ENCODE peak calls at places on chromosomes 13 and 19, in five cellular contexts. One of them, this sample, is unnamed.

GRCh38 chr13:68927387-68928026 is 1180.1 kb upstream of the ATXN8OS start:
- DNase-seq in K562: no peak
- DNase-seq in heart left ventricle: no peak
- DNase-seq in naive thymus-derived CD4-positive, alpha-beta T cell: no peak
- DNase-seq in keratinocyte: no peak
- DNase-seq in this sample: no peak

GRCh38 chr13:106691251-106691650 is 123.3 kb upstream of the ARGLU1 start:
- DNase-seq in keratinocyte: no peak
- DNase-seq in K562: no peak
- DNase-seq in naive thymus-derived CD4-positive, alpha-beta T cell: no peak
- DNase-seq in heart left ventricle: no peak
- DNase-seq in this sample: no peak

GRCh38 chr19:46728693-46729339 is 11.9 kb upstream of the PRKD2 start:
- DNase-seq in heart left ventricle: peak; percentile 81
- DNase-seq in naive thymus-derived CD4-positive, alpha-beta T cell: peak; percentile 66
- DNase-seq in K562: peak; percentile 86
- DNase-seq in keratinocyte: no peak
- DNase-seq in this sample: peak; percentile 76

GRCh38 chr19:47490031-47490430 is 6.0 kb upstream of the KPTN start:
- DNase-seq in naive thymus-derived CD4-positive, alpha-beta T cell: no peak
- DNase-seq in keratinocyte: no peak
- DNase-seq in K562: no peak
- DNase-seq in heart left ventricle: no peak
- DNase-seq in this sample: no peak

GRCh38 chr13:46593403-46593802 is 40.4 kb downstream of the LRCH1 start:
- DNase-seq in keratinocyte: no peak
- DNase-seq in K562: no peak
- DNase-seq in naive thymus-derived CD4-positive, alpha-beta T cell: peak; percentile 80
- DNase-seq in heart left ventricle: no peak
- DNase-seq in this sample: no peak

GRCh38 chr19:33862991-33863390 is 66.3 kb downstream of the KCTD15 start:
- DNase-seq in naive thymus-derived CD4-positive, alpha-beta T cell: no peak
- DNase-seq in K562: no peak
- DNase-seq in keratinocyte: no peak
- DNase-seq in heart left ventricle: no peak
- DNase-seq in this sample: no peak

GRCh38 chr13:107133950-107134349 is 566.0 kb upstream of the ARGLU1 start:
- DNase-seq in naive thymus-derived CD4-positive, alpha-beta T cell: no peak
- DNase-seq in heart left ventricle: no peak
- DNase-seq in keratinocyte: no peak
- DNase-seq in K562: no peak
- DNase-seq in this sample: no peak

GRCh38 chr19:12580180-12580694 is 29.0 kb upstream of the ZNF564 start:
- DNase-seq in heart left ventricle: no peak
- DNase-seq in naive thymus-derived CD4-positive, alpha-beta T cell: no peak
- DNase-seq in K562: no peak
- DNase-seq in keratinocyte: no peak
- DNase-seq in this sample: no peak

GRCh38 chr13:101144808-101145419 is 271.4 kb downstream of the NALCN start:
- DNase-seq in naive thymus-derived CD4-positive, alpha-beta T cell: peak; percentile 17
- DNase-seq in K562: peak; percentile 28
- DNase-seq in heart left ventricle: no peak
- DNase-seq in keratinocyte: no peak
- DNase-seq in this sample: no peak

GRCh38 chr13:20254076-20254475 is 22.0 kb upstream of the GJB6 start:
- DNase-seq in naive thymus-derived CD4-positive, alpha-beta T cell: no peak
- DNase-seq in K562: no peak
- DNase-seq in keratinocyte: no peak
- DNase-seq in heart left ventricle: no peak
- DNase-seq in this sample: no peak

GRCh38 chr13:74644239-74644638 is 510.0 kb upstream of the KLF12 start:
- DNase-seq in K562: no peak
- DNase-seq in keratinocyte: no peak
- DNase-seq in heart left ventricle: no peak
- DNase-seq in naive thymus-derived CD4-positive, alpha-beta T cell: no peak
- DNase-seq in this sample: no peak

GRCh38 chr19:38392707-38393308 is 4.3 kb downstream of the SPRED3 start:
- DNase-seq in keratinocyte: no peak
- DNase-seq in heart left ventricle: no peak
- DNase-seq in naive thymus-derived CD4-positive, alpha-beta T cell: no peak
- DNase-seq in K562: peak; percentile 62
- DNase-seq in this sample: no peak

GRCh38 chr19:7852851-7853759 is 21.1 kb downstream of the PRR36 start:
- DNase-seq in heart left ventricle: peak; percentile 53
- DNase-seq in K562: peak; percentile 97
- DNase-seq in naive thymus-derived CD4-positive, alpha-beta T cell: peak; percentile 38
- DNase-seq in keratinocyte: no peak
- DNase-seq in this sample: peak; percentile 96

GRCh38 chr19:42113641-42114348 is 18.5 kb downstream of the POU2F2 start:
- DNase-seq in heart left ventricle: no peak
- DNase-seq in naive thymus-derived CD4-positive, alpha-beta T cell: no peak
- DNase-seq in keratinocyte: peak; percentile 97
- DNase-seq in K562: no peak
- DNase-seq in this sample: no peak

GRCh38 chr19:48987323-48987722 is 5.8 kb downstream of the GYS1 start:
- DNase-seq in keratinocyte: no peak
- DNase-seq in K562: no peak
- DNase-seq in heart left ventricle: no peak
- DNase-seq in naive thymus-derived CD4-positive, alpha-beta T cell: no peak
- DNase-seq in this sample: no peak

GRCh38 chr13:93496985-93497673 is 270.5 kb downstream of the GPC6 start:
- DNase-seq in K562: no peak
- DNase-seq in heart left ventricle: no peak
- DNase-seq in naive thymus-derived CD4-positive, alpha-beta T cell: no peak
- DNase-seq in keratinocyte: no peak
- DNase-seq in this sample: no peak

GRCh38 chr19:6516018-6516658 is 14.0 kb upstream of the TUBB4A start:
- DNase-seq in keratinocyte: peak; percentile 77
- DNase-seq in K562: peak; percentile 98
- DNase-seq in naive thymus-derived CD4-positive, alpha-beta T cell: peak; percentile 24
- DNase-seq in heart left ventricle: peak; percentile 91
- DNase-seq in this sample: peak; percentile 95

GRCh38 chr19:53977991-53978731 is 13.3 kb upstream of the CACNG6 start:
- DNase-seq in K562: peak; percentile 39
- DNase-seq in keratinocyte: no peak
- DNase-seq in heart left ventricle: peak; percentile 62
- DNase-seq in naive thymus-derived CD4-positive, alpha-beta T cell: no peak
- DNase-seq in this sample: peak; percentile 57

GRCh38 chr13:36712785-36713184 is 39.0 kb downstream of the SERTM1 start:
- DNase-seq in naive thymus-derived CD4-positive, alpha-beta T cell: no peak
- DNase-seq in K562: no peak
- DNase-seq in keratinocyte: no peak
- DNase-seq in heart left ventricle: no peak
- DNase-seq in this sample: no peak

GRCh38 chr13:32229443-32229842 is 85.7 kb downstream of the ZAR1L start:
- DNase-seq in K562: no peak
- DNase-seq in heart left ventricle: no peak
- DNase-seq in naive thymus-derived CD4-positive, alpha-beta T cell: no peak
- DNase-seq in keratinocyte: no peak
- DNase-seq in this sample: no peak

GRCh38 chr19:41910240-41910991 is 17.8 kb downstream of the ERFL start:
- DNase-seq in keratinocyte: no peak
- DNase-seq in heart left ventricle: no peak
- DNase-seq in K562: no peak
- DNase-seq in naive thymus-derived CD4-positive, alpha-beta T cell: no peak
- DNase-seq in this sample: no peak

GRCh38 chr13:108915095-108915633 is 285.8 kb downstream of the MYO16 start:
- DNase-seq in heart left ventricle: no peak
- DNase-seq in naive thymus-derived CD4-positive, alpha-beta T cell: no peak
- DNase-seq in keratinocyte: no peak
- DNase-seq in K562: no peak
- DNase-seq in this sample: no peak

GRCh38 chr13:70339738-70340137 is 231.5 kb upstream of the KLHL1 start:
- DNase-seq in K562: no peak
- DNase-seq in naive thymus-derived CD4-positive, alpha-beta T cell: no peak
- DNase-seq in heart left ventricle: no peak
- DNase-seq in keratinocyte: no peak
- DNase-seq in this sample: no peak

DNA sequence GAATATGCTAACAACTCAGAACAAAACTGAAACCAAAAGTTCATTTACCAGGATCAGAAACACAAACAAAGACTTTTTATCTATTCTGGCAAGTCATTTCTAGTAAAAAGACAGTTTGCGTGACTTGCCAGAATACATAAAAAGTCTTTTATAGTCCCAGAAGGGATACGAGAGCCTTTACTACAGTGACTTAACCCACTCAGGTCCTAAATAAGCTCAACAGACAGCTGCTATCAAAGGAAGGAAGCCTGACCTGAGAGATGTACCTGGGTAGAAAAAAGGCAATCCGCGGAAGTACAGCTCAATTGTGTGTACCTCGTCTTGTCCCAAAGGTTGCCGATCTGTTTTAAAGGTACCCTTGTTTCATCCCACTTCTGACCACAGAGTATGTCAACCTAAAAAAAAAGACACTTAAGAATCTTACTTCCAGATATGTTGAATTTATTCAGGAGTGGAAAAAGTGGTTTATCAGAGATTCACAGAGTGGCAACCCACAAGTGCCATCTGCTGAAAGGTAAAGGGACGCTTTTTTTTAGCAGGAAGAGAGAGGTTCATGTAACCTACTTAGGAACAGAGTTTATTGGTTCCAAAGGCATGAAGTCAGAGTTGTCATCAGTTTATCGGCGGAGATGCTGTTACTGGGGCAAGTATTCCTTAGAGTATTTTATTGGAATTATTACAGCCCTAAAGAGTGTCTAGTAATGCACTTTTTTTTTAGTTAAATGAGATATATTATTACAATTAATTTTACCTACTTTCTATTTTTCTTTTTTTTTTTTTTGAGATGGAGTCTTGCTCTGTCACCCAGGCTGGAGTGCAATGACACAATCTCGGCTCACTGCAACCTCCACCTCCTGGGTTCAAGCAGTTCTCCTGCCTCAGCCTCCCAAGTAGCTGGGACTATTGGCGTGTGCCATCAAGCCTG is 69.7 kb upstream of the C1QTNF9B start:
- DNase-seq in naive thymus-derived CD4-positive, alpha-beta T cell: peak; percentile 19
- DNase-seq in K562: no peak
- DNase-seq in heart left ventricle: no peak
- DNase-seq in keratinocyte: no peak
- DNase-seq in this sample: no peak
- H3K27ac ChIP-seq in naive thymus-derived CD4-positive, alpha-beta T cell: peak overlapping the region; percentile 52
- H3K27ac ChIP-seq in K562: no peak overlapping the region
- H3K27ac ChIP-seq in heart left ventricle: peak overlapping the region; percentile 80
- H3K27ac ChIP-seq in keratinocyte: no peak overlapping the region
- H3K27ac ChIP-seq in this sample: peak overlapping the region; percentile 60

DNA sequence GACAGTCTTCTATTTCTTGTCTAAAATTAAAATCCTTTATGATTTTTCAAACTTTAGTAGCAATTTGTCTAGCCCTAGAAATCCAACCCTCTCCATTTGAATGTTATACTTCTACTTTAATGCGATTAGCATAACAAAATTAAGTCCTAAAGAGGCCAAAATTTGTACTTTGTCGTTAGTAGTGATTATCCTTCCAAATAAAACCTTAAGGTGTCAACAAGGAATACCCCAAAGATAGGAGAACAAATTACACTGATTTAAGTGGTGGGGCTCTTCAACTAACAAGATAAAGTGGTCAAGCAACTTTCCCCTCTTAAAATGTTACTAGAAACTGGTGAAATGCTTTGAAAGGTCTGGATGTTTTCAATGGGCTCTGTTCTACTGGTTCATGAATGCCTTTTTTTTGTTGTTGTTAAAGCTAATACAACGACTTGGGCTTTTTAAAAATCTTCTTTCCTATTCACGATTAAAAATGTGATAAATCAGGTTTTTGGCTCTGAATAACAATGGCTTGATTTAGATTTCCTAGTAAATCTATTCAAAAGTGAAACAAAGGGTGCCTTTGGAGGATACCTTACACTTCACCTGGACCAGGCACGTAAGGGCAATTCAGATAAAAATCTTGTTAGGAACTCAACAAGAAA is 3.3 kb downstream of the SOX21 start:
- DNase-seq in naive thymus-derived CD4-positive, alpha-beta T cell: no peak
- DNase-seq in heart left ventricle: no peak
- DNase-seq in keratinocyte: no peak
- DNase-seq in K562: no peak
- DNase-seq in this sample: no peak
- H3K4me3 ChIP-seq in naive thymus-derived CD4-positive, alpha-beta T cell: no peak overlapping the region
- H3K4me3 ChIP-seq in heart left ventricle: no peak overlapping the region
- H3K4me3 ChIP-seq in keratinocyte: no peak overlapping the region
- H3K4me3 ChIP-seq in K562: no peak overlapping the region
- H3K4me3 ChIP-seq in this sample: no peak overlapping the region

GRCh38 chr19:15644066-15644741 is 3.5 kb downstream of the CYP4F3 start:
- DNase-seq in heart left ventricle: no peak
- DNase-seq in K562: no peak
- DNase-seq in keratinocyte: no peak
- DNase-seq in naive thymus-derived CD4-positive, alpha-beta T cell: no peak
- DNase-seq in this sample: peak; percentile 78

GRCh38 chr19:15642807-15643206 is 2.1 kb downstream of the CYP4F3 start:
- DNase-seq in K562: no peak
- DNase-seq in naive thymus-derived CD4-positive, alpha-beta T cell: no peak
- DNase-seq in keratinocyte: no peak
- DNase-seq in heart left ventricle: no peak
- DNase-seq in this sample: no peak

GRCh38 chr19:15644816-15645215 is 4.1 kb downstream of the CYP4F3 start:
- DNase-seq in keratinocyte: no peak
- DNase-seq in naive thymus-derived CD4-positive, alpha-beta T cell: no peak
- DNase-seq in K562: no peak
- DNase-seq in heart left ventricle: no peak
- DNase-seq in this sample: no peak

GRCh38 chr19:15641901-15642491 is 1.3 kb downstream of the CYP4F3 start:
- DNase-seq in heart left ventricle: no peak
- DNase-seq in K562: no peak
- DNase-seq in keratinocyte: no peak
- DNase-seq in naive thymus-derived CD4-positive, alpha-beta T cell: no peak
- DNase-seq in this sample: no peak

GRCh38 chr19:15643387-15643786 is 2.7 kb downstream of the CYP4F3 start:
- DNase-seq in naive thymus-derived CD4-positive, alpha-beta T cell: no peak
- DNase-seq in K562: no peak
- DNase-seq in keratinocyte: no peak
- DNase-seq in heart left ventricle: no peak
- DNase-seq in this sample: peak; percentile 74
- H3K9me3 ChIP-seq in naive thymus-derived CD4-positive, alpha-beta T cell: no peaks in the 10 kb centered on the region
- H3K9me3 ChIP-seq in K562: no peaks in the 10 kb centered on the region
- H3K9me3 ChIP-seq in keratinocyte: no peaks in the 10 kb centered on the region
- H3K9me3 ChIP-seq in heart left ventricle: no peaks in the 10 kb centered on the region
- H3K9me3 ChIP-seq in this sample: no peaks in the 10 kb centered on the region

DNA sequence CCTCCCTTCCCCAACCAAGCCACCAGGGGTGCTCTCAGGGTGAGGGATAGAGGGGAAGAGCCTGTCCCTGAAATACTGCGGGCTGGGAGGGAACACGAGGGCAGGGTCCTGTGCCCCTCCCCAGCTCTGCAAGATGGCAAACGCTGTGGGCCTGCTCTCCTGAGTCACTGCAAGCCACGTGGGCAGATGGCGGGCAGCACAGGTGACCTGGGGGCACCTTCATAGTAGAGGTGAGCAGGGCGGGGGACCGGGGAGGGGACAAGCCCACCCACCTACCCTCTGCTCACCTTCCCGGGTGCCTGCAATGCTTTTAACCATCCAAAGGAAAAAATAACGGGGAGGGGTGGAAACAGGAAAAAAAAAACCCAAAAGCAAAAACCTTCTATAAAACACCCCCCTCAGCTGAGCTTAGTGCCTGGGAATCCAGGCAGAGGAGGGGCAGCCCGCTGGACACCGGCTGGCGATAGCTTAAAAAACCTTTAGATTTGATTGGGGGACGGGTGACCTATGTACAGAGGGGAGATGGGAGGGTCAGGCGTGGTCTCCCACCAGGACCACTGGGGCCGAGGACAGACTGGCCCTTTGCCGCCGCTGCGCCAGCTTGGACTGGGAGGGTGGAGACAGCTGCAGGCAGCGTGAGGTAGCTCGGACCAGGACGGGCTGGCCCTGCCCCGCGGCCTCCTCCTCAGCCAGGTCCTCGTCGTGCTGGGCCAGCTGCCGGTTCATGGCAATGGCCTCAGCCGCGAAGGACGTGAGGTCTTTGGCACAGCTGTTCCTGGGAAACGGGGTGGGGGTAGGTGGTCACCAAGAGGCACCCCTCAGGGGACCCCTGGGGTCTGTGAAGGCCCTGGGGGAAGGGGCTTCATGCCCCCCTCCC is 11.7 kb downstream of the MKNK2 start:
- DNase-seq in keratinocyte: no peak
- DNase-seq in K562: peak; percentile 31
- DNase-seq in heart left ventricle: no peak
- DNase-seq in naive thymus-derived CD4-positive, alpha-beta T cell: no peak
- DNase-seq in this sample: no peak
- H3K27ac ChIP-seq in keratinocyte: no peak overlapping the region
- H3K27ac ChIP-seq in K562: no peak overlapping the region
- H3K27ac ChIP-seq in heart left ventricle: peak overlapping the region; percentile 92
- H3K27ac ChIP-seq in naive thymus-derived CD4-positive, alpha-beta T cell: peak overlapping the region; percentile 35
- H3K27ac ChIP-seq in this sample: no peak overlapping the region

This sample was measured in right lobe of liver.